ENCODE peak calls at places on chromosomes 3 and 15, in nine cellular contexts. One of them, this sample, is unnamed.
A peak's percentile ranks its signal among the peaks of the same experiment; 100 is the strongest.

GRCh38 chr3:109331692-109332091 is 5.7 kb downstream of the DPPA4 start:
- DNase-seq in spleen: no peak
- DNase-seq in GM12891: no peak
- DNase-seq in lower leg skin: no peak
- DNase-seq in suprapubic skin: no peak
- DNase-seq in ovary: no peak
- DNase-seq in body of pancreas: no peak
- DNase-seq in A549: no peak
- DNase-seq in tibial nerve: no peak
- DNase-seq in this sample: no peak

GRCh38 chr3:134253475-134254231 is 3.0 kb upstream of the RYK start:
- DNase-seq in tibial nerve: no peak
- DNase-seq in spleen: no peak
- DNase-seq in suprapubic skin: no peak
- DNase-seq in lower leg skin: no peak
- DNase-seq in GM12891: no peak
- DNase-seq in body of pancreas: no peak
- DNase-seq in ovary: no peak
- DNase-seq in A549: no peak
- DNase-seq in this sample: no peak

GRCh38 chr15:63906266-63906584 is 72.5 kb upstream of the HERC1 start:
- DNase-seq in ovary: peak; percentile 6
- DNase-seq in GM12891: no peak
- DNase-seq in tibial nerve: no peak
- DNase-seq in lower leg skin: no peak
- DNase-seq in suprapubic skin: no peak
- DNase-seq in A549: no peak
- DNase-seq in spleen: peak; percentile 64
- DNase-seq in body of pancreas: no peak
- DNase-seq in this sample: no peak

GRCh38 chr3:72663429-72663828 is 184.8 kb downstream of the SHQ1 start:
- DNase-seq in body of pancreas: no peak
- DNase-seq in suprapubic skin: no peak
- DNase-seq in spleen: no peak
- DNase-seq in GM12891: no peak
- DNase-seq in tibial nerve: no peak
- DNase-seq in ovary: no peak
- DNase-seq in A549: no peak
- DNase-seq in lower leg skin: no peak
- DNase-seq in this sample: no peak

GRCh38 chr15:100277087-100277855 is 64.5 kb downstream of the ADAMTS17 start:
- DNase-seq in tibial nerve: no peak
- DNase-seq in A549: no peak
- DNase-seq in GM12891: no peak
- DNase-seq in spleen: no peak
- DNase-seq in suprapubic skin: no peak
- DNase-seq in lower leg skin: peak; percentile 81
- DNase-seq in body of pancreas: no peak
- DNase-seq in ovary: no peak
- DNase-seq in this sample: no peak

GRCh38 chr3:179842061-179842460 is 189.2 kb downstream of the USP13 start:
- DNase-seq in A549: no peak
- DNase-seq in lower leg skin: no peak
- DNase-seq in tibial nerve: no peak
- DNase-seq in spleen: no peak
- DNase-seq in ovary: no peak
- DNase-seq in GM12891: no peak
- DNase-seq in suprapubic skin: no peak
- DNase-seq in body of pancreas: no peak
- DNase-seq in this sample: no peak

GRCh38 chr15:45495588-45495987 is 27.0 kb downstream of the SLC30A4 start:
- DNase-seq in tibial nerve: no peak
- DNase-seq in suprapubic skin: no peak
- DNase-seq in A549: no peak
- DNase-seq in GM12891: no peak
- DNase-seq in spleen: no peak
- DNase-seq in ovary: no peak
- DNase-seq in lower leg skin: no peak
- DNase-seq in body of pancreas: no peak
- DNase-seq in this sample: no peak

GRCh38 chr3:151276038-151277027 is 2.0 kb downstream of the P2RY14 start:
- DNase-seq in lower leg skin: no peak
- DNase-seq in GM12891: no peak
- DNase-seq in suprapubic skin: no peak
- DNase-seq in A549: no peak
- DNase-seq in spleen: peak; percentile 76
- DNase-seq in body of pancreas: no peak
- DNase-seq in tibial nerve: no peak
- DNase-seq in ovary: no peak
- DNase-seq in this sample: no peak

GRCh38 chr3:141955163-141955562 is 78.7 kb downstream of the ATP1B3 start:
- DNase-seq in spleen: no peak
- DNase-seq in ovary: no peak
- DNase-seq in lower leg skin: no peak
- DNase-seq in tibial nerve: no peak
- DNase-seq in body of pancreas: no peak
- DNase-seq in GM12891: no peak
- DNase-seq in A549: no peak
- DNase-seq in suprapubic skin: peak; percentile 41
- DNase-seq in this sample: no peak

GRCh38 chr15:40471778-40472130 is 970 bp downstream of the CHST14 start:
- DNase-seq in lower leg skin: no peak
- DNase-seq in GM12891: no peak
- DNase-seq in A549: no peak
- DNase-seq in suprapubic skin: no peak
- DNase-seq in spleen: peak; percentile 78
- DNase-seq in ovary: no peak
- DNase-seq in tibial nerve: no peak
- DNase-seq in body of pancreas: peak; percentile 69
- DNase-seq in this sample: peak; percentile 25

GRCh38 chr3:37945407-37945802 is 45.2 kb upstream of the VILL start:
- DNase-seq in GM12891: no peak
- DNase-seq in tibial nerve: no peak
- DNase-seq in ovary: no peak
- DNase-seq in suprapubic skin: no peak
- DNase-seq in lower leg skin: peak; percentile 40
- DNase-seq in spleen: no peak
- DNase-seq in A549: peak; percentile 63
- DNase-seq in body of pancreas: no peak
- DNase-seq in this sample: no peak

GRCh38 chr3:127908202-127908601 is 6.8 kb upstream of the KBTBD12 start:
- DNase-seq in suprapubic skin: no peak
- DNase-seq in spleen: no peak
- DNase-seq in body of pancreas: no peak
- DNase-seq in lower leg skin: no peak
- DNase-seq in tibial nerve: no peak
- DNase-seq in ovary: no peak
- DNase-seq in GM12891: no peak
- DNase-seq in A549: no peak
- DNase-seq in this sample: no peak

GRCh38 chr3:3821780-3822179 is 22.5 kb downstream of the LRRN1 start:
- DNase-seq in ovary: no peak
- DNase-seq in body of pancreas: no peak
- DNase-seq in A549: no peak
- DNase-seq in spleen: no peak
- DNase-seq in GM12891: no peak
- DNase-seq in suprapubic skin: no peak
- DNase-seq in tibial nerve: no peak
- DNase-seq in lower leg skin: no peak
- DNase-seq in this sample: no peak

GRCh38 chr15:47196057-47196456 is 521.2 kb upstream of the SEMA6D start:
- DNase-seq in spleen: peak; percentile 82
- DNase-seq in lower leg skin: peak; percentile 93
- DNase-seq in suprapubic skin: peak; percentile 84
- DNase-seq in tibial nerve: peak; percentile 35
- DNase-seq in body of pancreas: peak; percentile 84
- DNase-seq in GM12891: no peak
- DNase-seq in ovary: peak; percentile 87
- DNase-seq in A549: peak; percentile 66
- DNase-seq in this sample: peak; percentile 71

GRCh38 chr3:99971761-99972160 is 142.5 kb downstream of the FILIP1L start:
- DNase-seq in ovary: no peak
- DNase-seq in A549: no peak
- DNase-seq in body of pancreas: no peak
- DNase-seq in GM12891: no peak
- DNase-seq in suprapubic skin: no peak
- DNase-seq in tibial nerve: no peak
- DNase-seq in spleen: no peak
- DNase-seq in lower leg skin: no peak
- DNase-seq in this sample: no peak

GRCh38 chr15:51077565-51078153 is 17.0 kb downstream of the TNFAIP8L3 start:
- DNase-seq in lower leg skin: peak; percentile 91
- DNase-seq in ovary: peak; percentile 94
- DNase-seq in GM12891: peak; percentile 54
- DNase-seq in spleen: peak; percentile 88
- DNase-seq in body of pancreas: peak; percentile 74
- DNase-seq in tibial nerve: peak; percentile 62
- DNase-seq in suprapubic skin: peak; percentile 83
- DNase-seq in A549: no peak
- DNase-seq in this sample: peak; percentile 81

GRCh38 chr15:60346077-60346476 is 51.7 kb downstream of the ANXA2 start:
- DNase-seq in spleen: no peak
- DNase-seq in suprapubic skin: no peak
- DNase-seq in A549: no peak
- DNase-seq in lower leg skin: no peak
- DNase-seq in tibial nerve: no peak
- DNase-seq in GM12891: no peak
- DNase-seq in ovary: no peak
- DNase-seq in body of pancreas: no peak
- DNase-seq in this sample: no peak

GRCh38 chr15:60344987-60345386 is 52.8 kb downstream of the ANXA2 start:
- DNase-seq in GM12891: no peak
- DNase-seq in ovary: no peak
- DNase-seq in A549: no peak
- DNase-seq in suprapubic skin: no peak
- DNase-seq in lower leg skin: no peak
- DNase-seq in spleen: no peak
- DNase-seq in body of pancreas: no peak
- DNase-seq in tibial nerve: no peak
- DNase-seq in this sample: no peak

GRCh38 chr15:60345616-60346015 is 52.2 kb downstream of the ANXA2 start:
- DNase-seq in tibial nerve: no peak
- DNase-seq in lower leg skin: no peak
- DNase-seq in ovary: no peak
- DNase-seq in GM12891: no peak
- DNase-seq in spleen: no peak
- DNase-seq in A549: no peak
- DNase-seq in suprapubic skin: no peak
- DNase-seq in body of pancreas: no peak
- DNase-seq in this sample: no peak

GRCh38 chr15:60347480-60348069 is 50.2 kb downstream of the ANXA2 start:
- DNase-seq in spleen: no peak
- DNase-seq in tibial nerve: no peak
- DNase-seq in GM12891: no peak
- DNase-seq in suprapubic skin: no peak
- DNase-seq in A549: no peak
- DNase-seq in ovary: no peak
- DNase-seq in lower leg skin: no peak
- DNase-seq in body of pancreas: no peak
- DNase-seq in this sample: no peak

DNA sequence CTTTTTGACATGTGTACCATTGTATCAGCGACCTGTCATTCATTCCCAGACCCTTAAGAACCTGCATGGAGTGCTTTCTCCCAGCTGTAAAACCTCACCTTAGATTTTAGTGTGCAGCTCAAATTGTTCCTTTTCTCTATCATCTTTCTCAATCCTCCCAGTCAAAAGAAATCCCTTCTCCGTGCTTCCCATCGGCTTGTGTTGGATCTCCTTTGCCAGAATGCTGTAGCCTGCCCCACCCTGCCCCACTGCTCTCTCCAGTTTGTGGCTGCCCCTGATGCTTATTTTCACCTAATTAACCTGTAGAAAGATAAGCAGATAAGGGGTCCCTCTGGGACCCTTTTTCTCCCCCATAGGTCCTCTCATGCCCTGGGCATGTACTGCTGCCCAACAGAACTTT is 51.1 kb downstream of the ANXA2 start:
- DNase-seq in suprapubic skin: no peak
- DNase-seq in ovary: no peak
- DNase-seq in A549: no peak
- DNase-seq in lower leg skin: no peak
- DNase-seq in tibial nerve: no peak
- DNase-seq in GM12891: no peak
- DNase-seq in body of pancreas: no peak
- DNase-seq in spleen: no peak
- DNase-seq in this sample: no peak
- TF ChIP-seq POLR2A in suprapubic skin: no peak
- TF ChIP-seq POLR2A in ovary: no peak
- TF ChIP-seq POLR2A in A549: no peak
- TF ChIP-seq POLR2A in lower leg skin: no peak
- TF ChIP-seq POLR2A in tibial nerve: no peak
- TF ChIP-seq POLR2A in GM12891: no peak
- TF ChIP-seq POLR2A in body of pancreas: no peak
- TF ChIP-seq POLR2A in spleen: no peak
- TF ChIP-seq POLR2A in this sample: no peak

GRCh38 chr15:85335193-85335939 is 45.0 kb upstream of the AKAP13 start:
- DNase-seq in GM12891: no peak
- DNase-seq in spleen: no peak
- DNase-seq in suprapubic skin: no peak
- DNase-seq in A549: no peak
- DNase-seq in ovary: no peak
- DNase-seq in lower leg skin: no peak
- DNase-seq in tibial nerve: no peak
- DNase-seq in body of pancreas: no peak
- DNase-seq in this sample: no peak
- TF ChIP-seq POLR2A in GM12891: no peak
- TF ChIP-seq POLR2A in spleen: no peak
- TF ChIP-seq POLR2A in suprapubic skin: no peak
- TF ChIP-seq POLR2A in A549: no peak
- TF ChIP-seq POLR2A in ovary: no peak
- TF ChIP-seq POLR2A in lower leg skin: no peak
- TF ChIP-seq POLR2A in tibial nerve: no peak
- TF ChIP-seq POLR2A in body of pancreas: no peak
- TF ChIP-seq POLR2A in this sample: no peak

DNA sequence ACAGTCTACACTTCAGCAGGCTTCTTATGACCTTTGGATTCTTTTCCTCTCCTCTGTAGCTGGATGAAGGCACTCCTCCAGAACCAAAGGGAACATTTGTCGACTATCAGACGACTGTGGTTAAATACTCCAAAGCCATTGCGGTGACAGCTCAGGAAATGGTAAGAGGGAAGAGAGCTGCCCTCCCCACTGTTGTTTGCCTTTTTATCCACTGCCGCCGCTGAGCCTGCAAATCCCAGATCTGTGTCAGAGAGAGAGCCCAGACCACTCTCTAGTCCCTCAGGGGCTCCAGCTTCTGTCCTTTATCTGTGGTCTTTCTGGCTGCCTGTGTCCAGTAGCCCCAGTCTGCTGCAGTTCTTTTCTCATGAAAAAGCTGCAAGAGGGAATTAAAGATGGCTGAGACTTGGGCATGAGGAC is 261.5 kb upstream of the TPM1 start:
- DNase-seq in spleen: no peak
- DNase-seq in ovary: no peak
- DNase-seq in GM12891: no peak
- DNase-seq in A549: no peak
- DNase-seq in tibial nerve: no peak
- DNase-seq in body of pancreas: no peak
- DNase-seq in suprapubic skin: no peak
- DNase-seq in lower leg skin: no peak
- DNase-seq in this sample: no peak
- TF ChIP-seq POLR2A in spleen: no peak
- TF ChIP-seq POLR2A in ovary: no peak
- TF ChIP-seq POLR2A in GM12891: no peak
- TF ChIP-seq POLR2A in A549: no peak
- TF ChIP-seq POLR2A in tibial nerve: no peak
- TF ChIP-seq POLR2A in body of pancreas: no peak
- TF ChIP-seq POLR2A in suprapubic skin: no peak
- TF ChIP-seq POLR2A in lower leg skin: no peak
- TF ChIP-seq POLR2A in this sample: no peak

GRCh38 chr15:80567721-80568157 is 127.4 kb upstream of the ABHD17C start:
- DNase-seq in lower leg skin: peak; percentile 84
- DNase-seq in ovary: no peak
- DNase-seq in spleen: no peak
- DNase-seq in body of pancreas: peak; percentile 54
- DNase-seq in tibial nerve: peak; percentile 23
- DNase-seq in GM12891: no peak
- DNase-seq in A549: peak; percentile 84
- DNase-seq in suprapubic skin: no peak
- DNase-seq in this sample: peak; percentile 54
- TF ChIP-seq POLR2A in lower leg skin: no peak
- TF ChIP-seq POLR2A in ovary: no peak
- TF ChIP-seq POLR2A in spleen: no peak
- TF ChIP-seq POLR2A in body of pancreas: no peak
- TF ChIP-seq POLR2A in tibial nerve: no peak
- TF ChIP-seq POLR2A in GM12891: no peak
- TF ChIP-seq POLR2A in A549: no peak
- TF ChIP-seq POLR2A in suprapubic skin: no peak
- TF ChIP-seq POLR2A in this sample: no peak